ENCODE peak calls at places on chromosomes 2 and 18, in eight cellular contexts. R is stimulated activated naive CD8-positive, alpha-beta T cell treated with anti-CD3 and anti-CD28 coated beads, Interleukin-15, amount 100 ng/mL, for 72 hours; D is stimulated activated effector memory CD8-positive, alpha-beta T cell treated with anti-CD3 and anti-CD28 coated beads, Interleukin-12 subunit alpha, Interleukin-12 subunit beta, amount 100 ng/mL, for 72 hours; N is H54; Q is GM04504; P is GM03348; Y is kidney tubule cell; H is PC-3. F is an unnamed sample.

GRCh38 chr2:108194409-108195132 is 45.2 kb upstream of the SULT1C3 start:
- DNase-seq in H (peak), R (no peak), P (peak), N (no peak), Y (no peak), D (no peak), Q (no peak), F (no peak)

GRCh38 chr2:10921525-10921924 is 9.8 kb downstream of the KCNF1 start:
- DNase-seq in D (no peak), P (no peak), N (no peak), R (no peak), Y (no peak), Q (no peak), H (no peak), F (no peak)

GRCh38 chr18:35024965-35025364 is 16.2 kb upstream of the MAPRE2 start:
- DNase-seq in D (no peak), Q (peak), P (peak), R (no peak), N (no peak), H (peak), Y (peak), F (no peak)

GRCh38 chr2:197322729-197323720 is 12.4 kb upstream of the ANKRD44 start:
- DNase-seq in Y (no peak), N (no peak), H (no peak), Q (no peak), D (no peak), R (peak), P (no peak), F (no peak)

GRCh38 chr2:33121925-33122324 is 175.2 kb downstream of the LTBP1 start:
- DNase-seq in H (no peak), R (no peak), Y (no peak), D (no peak), Q (no peak), N (no peak), P (no peak), F (no peak)

GRCh38 chr2:241649414-241649813 is 11.9 kb downstream of the ATG4B start:
- DNase-seq in R (no peak), Q (no peak), P (no peak), N (no peak), H (no peak), D (no peak), Y (no peak), F (no peak)

GRCh38 chr2:85889648-85890281 is 975 bp upstream of the ST3GAL5 start:
- DNase-seq in N (no peak), P (no peak), D (no peak), R (no peak), H (no peak), Q (no peak), Y (no peak), F (no peak)

GRCh38 chr2:16950436-16950835 is 284.8 kb upstream of the CYRIA start:
- DNase-seq in N (no peak), Y (no peak), Q (no peak), P (no peak), H (no peak), R (no peak), D (no peak), F (no peak)

GRCh38 chr18:23265691-23266399 is 130.6 kb downstream of the CABLES1 start:
- DNase-seq in Y (no peak), D (no peak), P (no peak), H (no peak), R (no peak), N (no peak), Q (no peak), F (no peak)

GRCh38 chr2:130263606-130264005 is 65.4 kb upstream of the TUBA3E start:
- DNase-seq in P (no peak), N (no peak), Q (no peak), H (no peak), R (no peak), Y (no peak), D (no peak), F (no peak)

GRCh38 chr2:230319211-230319862 is 7.7 kb upstream of the SP140L start:
- DNase-seq in R (peak), H (no peak), D (no peak), Y (no peak), Q (no peak), P (no peak), N (no peak), F (no peak)

GRCh38 chr18:9017900-9018217 is 84.6 kb upstream of the NDUFV2 start:
- DNase-seq in P (no peak), Q (peak), N (peak), R (no peak), D (no peak), H (peak), Y (peak), F (no peak)

GRCh38 chr2:206920936-206921335 is 18.4 kb upstream of the CPO start:
- DNase-seq in H (peak), Y (peak), R (no peak), D (no peak), P (no peak), N (no peak), Q (no peak), F (no peak)

GRCh38 chr2:20656561-20656960 is 5.7 kb upstream of the HS1BP3 start:
- DNase-seq in N (no peak), P (no peak), R (no peak), Y (no peak), H (no peak), Q (no peak), D (no peak), F (no peak)

F was measured in PC-9.